ENCODE peak calls at places on chromosomes 7 and 10, in six cellular contexts. S is body of pancreas, A is sigmoid colon, G is IMR-90, Q is transverse colon, U is heart left ventricle. Z is an unnamed sample.

GRCh38 chr7:56493704-56494450 is 377.7 kb upstream of the NUPR2 start:
- DNase-seq in G (no peak), U (no peak), S (no peak), A (no peak), Q (no peak), Z (no peak)

GRCh38 chr7:2701406-2701805 is 13.4 kb downstream of the AMZ1 start:
- DNase-seq in U (no peak), S (no peak), A (no peak), Q (no peak), G (no peak), Z (no peak)

GRCh38 chr10:78288716-78289115 is 255.1 kb downstream of the RPS24 start:
- DNase-seq in Q (no peak), S (no peak), G (no peak), A (no peak), U (no peak), Z (no peak)

GRCh38 chr10:83555264-83555663 is 584.0 kb upstream of the GHITM start:
- DNase-seq in U (no peak), S (no peak), A (no peak), G (no peak), Q (no peak), Z (no peak)

GRCh38 chr10:97422921-97423420 is 3.0 kb upstream of the PGAM1 start:
- DNase-seq in S (no peak), A (no peak), U (no peak), G (peak), Q (no peak), Z (no peak)

GRCh38 chr10:132562916-132563456 is 25.4 kb downstream of the INPP5A start:
- DNase-seq in S (no peak), A (peak), G (no peak), Q (no peak), U (no peak), Z (no peak)

GRCh38 chr7:44380831-44381493 is 55.6 kb upstream of the CAMK2B start:
- DNase-seq in A (no peak), G (peak), S (no peak), Q (no peak), U (peak), Z (no peak)

GRCh38 chr10:94314913-94315545 is 47.7 kb downstream of the NOC3L start:
- DNase-seq in A (no peak), S (no peak), G (peak), Q (no peak), U (no peak), Z (no peak)

GRCh38 chr7:135977020-135977741 is at the start of gene MTPN:
- DNase-seq in A (peak), U (peak), S (peak), Q (peak), G (peak), Z (peak)
- TF ChIP-seq POLR2A in A (peak), U (peak), S (peak), Q (peak), G (peak), Z (no peak)

GRCh38 chr7:93861325-93861949 is 29.1 kb downstream of the TFPI2 start:
- DNase-seq in G (no peak), A (no peak), U (no peak), Q (no peak), S (no peak), Z (no peak)

GRCh38 chr7:93856319-93856718 is 34.2 kb downstream of the TFPI2 start:
- DNase-seq in S (no peak), A (no peak), U (no peak), Q (no peak), G (peak), Z (no peak)

GRCh38 chr7:93860261-93860660 is 30.3 kb downstream of the TFPI2 start:
- DNase-seq in A (no peak), S (no peak), Q (no peak), G (no peak), U (no peak), Z (no peak)

GRCh38 chr7:93862651-93863050 is 27.9 kb downstream of the TFPI2 start:
- DNase-seq in A (no peak), S (no peak), U (no peak), G (no peak), Q (no peak), Z (no peak)

DNA sequence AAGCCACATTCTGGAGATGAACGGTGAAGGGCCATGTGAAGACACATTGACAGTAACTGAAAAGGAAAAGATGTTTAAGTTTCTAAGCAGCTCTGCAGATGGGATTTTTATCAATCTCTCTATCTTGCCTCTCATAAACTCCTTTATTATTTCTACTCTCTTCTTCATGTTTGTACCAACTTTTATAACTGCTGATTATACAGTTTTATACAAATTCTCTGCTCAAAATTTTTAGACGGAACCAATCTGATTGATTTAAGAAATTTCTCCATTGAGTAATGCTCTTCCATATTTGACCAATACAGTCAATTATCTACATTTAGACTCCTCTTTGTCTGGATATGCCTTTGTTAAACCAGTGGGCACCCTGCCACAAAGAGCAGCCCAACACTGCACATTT is 31.7 kb downstream of the TFPI2 start:
- DNase-seq in G (no peak), U (no peak), Q (no peak), A (no peak), S (no peak), Z (no peak)
- H3K27ac ChIP-seq in G (no peak), U (no peak), Q (no peak), A (no peak), S (no peak), Z (no peak)

GRCh38 chr10:102646610-102647432 is 2.5 kb downstream of the TRIM8 start:
- DNase-seq in U (peak), Q (peak), S (peak), G (peak), A (no peak), Z (no peak)
- TF ChIP-seq POLR2A in U (peak), Q (no peak), S (no peak), G (no peak), A (no peak), Z (no peak)

GRCh38 chr10:89589091-89589725 is 53.8 kb upstream of the SLC16A12 start:
- DNase-seq in A (no peak), Q (no peak), S (no peak), G (no peak), U (no peak), Z (no peak)
- H3K27ac ChIP-seq in A (no peak), Q (no peak), S (no peak), G (no peak), U (peak), Z (no peak)

DNA sequence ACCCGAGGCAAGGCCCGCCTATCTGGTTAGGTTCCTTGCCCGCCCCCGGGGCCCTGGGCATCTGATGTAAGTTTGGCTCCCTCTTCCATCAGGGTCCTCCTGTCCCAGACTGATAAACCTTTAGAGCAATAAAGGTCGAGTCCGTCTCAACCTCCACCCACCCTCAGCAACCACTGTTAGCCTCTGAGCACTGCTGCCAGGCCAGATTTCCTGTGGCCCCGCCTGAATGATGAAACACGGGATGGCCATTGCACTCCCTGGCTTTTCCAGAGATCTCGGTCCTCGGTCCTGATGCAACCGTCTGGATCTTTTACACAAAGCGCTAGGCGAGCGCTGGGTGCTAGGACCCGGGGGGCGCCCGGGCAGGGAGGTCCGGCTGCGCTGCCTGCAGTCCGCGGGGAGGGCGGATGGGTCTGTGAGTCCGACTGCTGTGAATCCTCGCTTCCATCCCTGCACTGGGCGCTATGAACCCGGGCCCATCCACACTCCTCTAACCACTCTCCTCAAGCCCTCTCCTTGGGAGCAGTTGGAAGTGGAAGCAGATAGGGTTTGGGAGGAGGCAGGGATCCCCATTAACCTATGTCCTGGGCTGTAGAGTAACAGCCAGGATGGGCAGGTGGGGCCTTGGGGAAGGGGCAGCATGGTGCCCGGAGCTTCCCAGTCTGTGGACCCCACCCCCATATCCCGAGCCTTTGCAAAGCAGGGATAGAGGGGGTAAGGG is 875 bp upstream of the DDIT4 start:
- DNase-seq in Q (peak), S (peak), U (peak), A (peak), G (peak), Z (peak)
- TF ChIP-seq POLR2A in Q (no peak), S (no peak), U (peak), A (peak), G (peak), Z (no peak)

DNA sequence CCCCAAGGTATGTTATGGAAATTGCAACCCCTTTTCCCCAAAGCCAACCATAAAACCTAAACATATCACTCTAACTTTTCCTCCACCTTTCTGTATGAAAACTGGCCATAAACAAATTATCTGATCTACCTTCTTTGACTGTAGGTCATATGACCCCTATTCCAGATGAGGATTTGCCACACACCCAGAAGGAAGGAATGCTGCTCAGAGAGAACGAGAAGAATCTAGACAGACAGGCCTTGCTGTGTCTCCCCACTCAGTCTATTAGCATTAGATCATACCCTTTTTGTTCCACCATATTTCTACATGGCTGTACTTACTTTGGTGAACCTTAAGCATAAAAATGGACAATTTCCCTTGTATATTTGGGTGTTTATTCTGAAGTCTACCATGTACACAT is 113.0 kb upstream of the PHYHIPL start:
- DNase-seq in A (no peak), S (no peak), G (no peak), U (no peak), Q (no peak), Z (no peak)
- H3K27ac ChIP-seq in A (no peak), S (no peak), G (no peak), U (no peak), Q (no peak), Z (no peak)

GRCh38 chr7:101164071-101164840 is 1.1 kb downstream of the VGF start:
- DNase-seq in A (no peak), S (peak), Q (no peak), G (peak), U (peak), Z (no peak)

GRCh38 chr7:101166909-101167644 is 1.7 kb upstream of the VGF start:
- DNase-seq in A (no peak), Q (no peak), U (no peak), G (peak), S (no peak), Z (no peak)

GRCh38 chr7:101166603-101166908 is 1.2 kb upstream of the VGF start:
- DNase-seq in A (no peak), Q (no peak), U (no peak), G (no peak), S (no peak), Z (no peak)

GRCh38 chr7:101165958-101166602 is 711 bp upstream of the VGF start:
- DNase-seq in A (no peak), S (no peak), Q (no peak), G (no peak), U (no peak), Z (no peak)

GRCh38 chr7:101165075-101165957 is at the start of gene VGF:
- DNase-seq in Q (peak), A (peak), S (peak), U (peak), G (peak), Z (peak)
- TF ChIP-seq POLR2A in Q (no peak), A (no peak), S (no peak), U (no peak), G (no peak), Z (no peak)

GRCh38 chr7:138838166-138838565 is 40.2 kb upstream of the ATP6V0A4 start:
- DNase-seq in Q (no peak), U (no peak), S (no peak), A (no peak), G (no peak), Z (no peak)

GRCh38 chr7:138837627-138838026 is 39.6 kb upstream of the ATP6V0A4 start:
- DNase-seq in G (peak), S (peak), A (no peak), Q (no peak), U (peak), Z (no peak)

GRCh38 chr7:138843632-138844580 is 45.9 kb upstream of the ATP6V0A4 start:
- DNase-seq in U (no peak), S (no peak), G (no peak), Q (no peak), A (no peak), Z (no peak)

DNA sequence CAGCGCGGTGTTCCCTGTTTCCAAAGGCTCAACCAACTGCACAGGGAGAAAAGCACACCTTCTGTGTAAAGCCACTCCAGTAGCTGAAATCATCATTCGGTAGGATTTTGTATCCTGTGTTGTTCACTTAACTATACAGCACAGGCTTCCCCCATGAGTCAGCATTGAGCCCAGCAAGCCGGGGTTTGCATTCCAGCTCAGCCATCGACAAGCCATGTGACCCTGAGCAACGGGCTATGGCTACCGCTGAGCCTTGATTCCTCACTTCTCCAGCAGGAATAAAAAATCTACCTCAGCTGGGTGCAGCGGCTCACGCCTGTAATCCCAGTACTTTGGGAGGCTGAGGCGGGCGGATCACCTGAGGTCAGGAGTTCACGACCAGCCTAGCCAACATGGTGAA is 44.1 kb upstream of the ATP6V0A4 start:
- DNase-seq in A (no peak), G (peak), U (no peak), Q (no peak), S (no peak), Z (no peak)
- H3K27ac ChIP-seq in A (no peak), G (no peak), U (no peak), Q (no peak), S (no peak), Z (no peak)

DNA sequence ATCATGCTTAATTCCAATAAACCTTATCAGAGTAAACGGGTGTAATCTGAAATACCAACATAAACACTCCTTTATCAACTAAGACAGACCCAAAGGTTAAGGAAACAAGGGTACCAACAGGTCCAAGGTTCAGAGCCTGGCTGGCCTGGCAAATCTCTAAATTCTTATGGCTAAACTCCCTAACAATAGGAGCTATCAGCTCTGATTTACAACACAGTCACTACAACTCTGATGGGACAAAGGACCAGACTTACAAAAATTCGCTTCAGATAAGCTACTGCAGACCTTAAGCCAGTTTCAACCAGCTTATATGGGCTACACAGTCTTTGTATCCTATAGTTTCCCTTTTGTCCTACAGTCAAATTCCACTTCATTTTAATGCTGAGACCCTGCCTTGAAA is 381.9 kb downstream of the ZWINT start:
- DNase-seq in S (no peak), G (no peak), U (no peak), Q (no peak), A (no peak), Z (no peak)
- TF ChIP-seq POLR2A in S (no peak), G (no peak), U (no peak), Q (no peak), A (no peak), Z (no peak)

Z was measured in breast epithelium.